ENCODE peak calls at places on chromosomes 5 and 9, in seven cellular contexts. One of them, this sample, is unnamed.
A peak's percentile ranks its signal among the peaks of the same experiment; 100 is the strongest.

GRCh38 chr5:7851617-7852289 is 820 bp upstream of the CFAP90 start:
- ATAC-seq in right cardiac atrium: no peak
- ATAC-seq in HCT116: no peak
- ATAC-seq in CD4-positive, CD25-positive, alpha-beta regulatory T cell: no peak
- ATAC-seq in heart right ventricle: no peak
- ATAC-seq in GM12878: no peak
- ATAC-seq in Panc1: peak; percentile 28
- ATAC-seq in this sample: no peak

GRCh38 chr5:140084466-140084865 is 29.4 kb upstream of the PURA start:
- ATAC-seq in right cardiac atrium: peak; percentile 64
- ATAC-seq in HCT116: no peak
- ATAC-seq in CD4-positive, CD25-positive, alpha-beta regulatory T cell: no peak
- ATAC-seq in heart right ventricle: peak; percentile 33
- ATAC-seq in GM12878: peak; percentile 19
- ATAC-seq in Panc1: no peak
- ATAC-seq in this sample: peak; percentile 46

GRCh38 chr5:16492398-16493175 is 27.0 kb upstream of the ZNF622 start:
- ATAC-seq in right cardiac atrium: peak; percentile 74
- ATAC-seq in HCT116: no peak
- ATAC-seq in CD4-positive, CD25-positive, alpha-beta regulatory T cell: no peak
- ATAC-seq in heart right ventricle: peak; percentile 66
- ATAC-seq in GM12878: no peak
- ATAC-seq in Panc1: peak; percentile 41
- ATAC-seq in this sample: peak; percentile 77

GRCh38 chr5:81393783-81394718 is at the start of gene ACOT12:
- ATAC-seq in right cardiac atrium: peak; percentile 35
- ATAC-seq in HCT116: no peak
- ATAC-seq in CD4-positive, CD25-positive, alpha-beta regulatory T cell: no peak
- ATAC-seq in heart right ventricle: peak; percentile 33
- ATAC-seq in GM12878: peak; percentile 19
- ATAC-seq in Panc1: peak; percentile 74
- ATAC-seq in this sample: peak; percentile 54

GRCh38 chr5:57889558-57889957 is 406.9 kb upstream of the ACTBL2 start:
- ATAC-seq in right cardiac atrium: peak; percentile 81
- ATAC-seq in HCT116: peak; percentile 85
- ATAC-seq in CD4-positive, CD25-positive, alpha-beta regulatory T cell: no peak
- ATAC-seq in heart right ventricle: peak; percentile 78
- ATAC-seq in GM12878: no peak
- ATAC-seq in Panc1: peak; percentile 93
- ATAC-seq in this sample: no peak

GRCh38 chr5:74143724-74144330 is 496.7 kb downstream of the ENC1 start:
- ATAC-seq in right cardiac atrium: no peak
- ATAC-seq in HCT116: no peak
- ATAC-seq in CD4-positive, CD25-positive, alpha-beta regulatory T cell: no peak
- ATAC-seq in heart right ventricle: no peak
- ATAC-seq in GM12878: no peak
- ATAC-seq in Panc1: no peak
- ATAC-seq in this sample: no peak

GRCh38 chr5:154884424-154884823 is 26.0 kb downstream of the CNOT8 start:
- ATAC-seq in right cardiac atrium: no peak
- ATAC-seq in HCT116: no peak
- ATAC-seq in CD4-positive, CD25-positive, alpha-beta regulatory T cell: no peak
- ATAC-seq in heart right ventricle: no peak
- ATAC-seq in GM12878: no peak
- ATAC-seq in Panc1: no peak
- ATAC-seq in this sample: no peak

GRCh38 chr9:121671612-121672155 is 20.2 kb downstream of the DAB2IP start:
- ATAC-seq in right cardiac atrium: peak; percentile 62
- ATAC-seq in HCT116: no peak
- ATAC-seq in CD4-positive, CD25-positive, alpha-beta regulatory T cell: no peak
- ATAC-seq in heart right ventricle: no peak
- ATAC-seq in GM12878: no peak
- ATAC-seq in Panc1: no peak
- ATAC-seq in this sample: peak; percentile 79

GRCh38 chr5:22892441-22892840 is 39.3 kb upstream of the CDH12 start:
- ATAC-seq in right cardiac atrium: no peak
- ATAC-seq in HCT116: no peak
- ATAC-seq in CD4-positive, CD25-positive, alpha-beta regulatory T cell: no peak
- ATAC-seq in heart right ventricle: no peak
- ATAC-seq in GM12878: no peak
- ATAC-seq in Panc1: no peak
- ATAC-seq in this sample: no peak

GRCh38 chr5:166909040-166909439 is 1382.4 kb upstream of the WWC1 start:
- ATAC-seq in right cardiac atrium: no peak
- ATAC-seq in HCT116: no peak
- ATAC-seq in CD4-positive, CD25-positive, alpha-beta regulatory T cell: no peak
- ATAC-seq in heart right ventricle: no peak
- ATAC-seq in GM12878: no peak
- ATAC-seq in Panc1: no peak
- ATAC-seq in this sample: no peak

GRCh38 chr5:149063017-149063687 is at the start of gene SH3TC2:
- ATAC-seq in right cardiac atrium: peak; percentile 91
- ATAC-seq in HCT116: peak; percentile 88
- ATAC-seq in CD4-positive, CD25-positive, alpha-beta regulatory T cell: no peak
- ATAC-seq in heart right ventricle: peak; percentile 77
- ATAC-seq in GM12878: no peak
- ATAC-seq in Panc1: peak; percentile 80
- ATAC-seq in this sample: peak; percentile 54

DNA sequence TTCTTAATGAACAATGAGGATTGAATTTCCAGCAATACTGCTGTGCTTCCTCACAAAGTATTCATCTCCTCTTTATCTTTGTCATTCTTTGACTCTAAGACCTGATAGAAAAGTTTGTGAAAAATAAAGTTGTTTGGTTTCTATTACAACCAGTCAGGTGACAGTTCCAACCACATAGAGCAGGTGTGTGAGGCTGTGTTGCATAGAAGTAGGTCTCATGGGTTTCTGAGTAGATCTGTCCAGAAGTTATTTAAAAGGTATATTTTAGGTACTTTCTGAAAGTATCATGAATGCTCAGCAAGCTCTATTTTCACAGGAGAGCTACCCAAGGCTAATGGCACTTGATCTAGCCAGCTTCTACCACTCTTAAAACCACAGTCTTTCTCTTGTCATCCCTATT is 637.0 kb downstream of the DNAH5 start:
- ATAC-seq in right cardiac atrium: no peak
- ATAC-seq in HCT116: no peak
- ATAC-seq in CD4-positive, CD25-positive, alpha-beta regulatory T cell: no peak
- ATAC-seq in heart right ventricle: no peak
- ATAC-seq in GM12878: no peak
- ATAC-seq in Panc1: no peak
- ATAC-seq in this sample: no peak
- H3K9me3 ChIP-seq in right cardiac atrium: no peaks in the 10 kb centered on the region
- H3K9me3 ChIP-seq in HCT116: peaks cover 22% of the 10 kb centered on the region
- H3K9me3 ChIP-seq in CD4-positive, CD25-positive, alpha-beta regulatory T cell: no peaks in the 10 kb centered on the region
- H3K9me3 ChIP-seq in heart right ventricle: no peaks in the 10 kb centered on the region
- H3K9me3 ChIP-seq in GM12878: no peaks in the 10 kb centered on the region
- H3K9me3 ChIP-seq in Panc1: no peaks in the 10 kb centered on the region
- H3K9me3 ChIP-seq in this sample: no peaks in the 10 kb centered on the region

GRCh38 chr5:134438268-134438622 is 26.6 kb upstream of the CDKN2AIPNL start:
- ATAC-seq in right cardiac atrium: no peak
- ATAC-seq in HCT116: no peak
- ATAC-seq in CD4-positive, CD25-positive, alpha-beta regulatory T cell: no peak
- ATAC-seq in heart right ventricle: no peak
- ATAC-seq in GM12878: no peak
- ATAC-seq in Panc1: no peak
- ATAC-seq in this sample: no peak
- H3K4me1 ChIP-seq in right cardiac atrium: peaks cover 19% of the 10 kb centered on the region
- H3K4me1 ChIP-seq in HCT116: peaks cover 5% of the 10 kb centered on the region
- H3K4me1 ChIP-seq in CD4-positive, CD25-positive, alpha-beta regulatory T cell: peaks cover 15% of the 10 kb centered on the region
- H3K4me1 ChIP-seq in heart right ventricle: peaks cover 38% of the 10 kb centered on the region
- H3K4me1 ChIP-seq in GM12878: peaks cover 14% of the 10 kb centered on the region
- H3K4me1 ChIP-seq in Panc1: peaks cover 25% of the 10 kb centered on the region
- H3K4me1 ChIP-seq in this sample: peaks cover 8% of the 10 kb centered on the region

DNA sequence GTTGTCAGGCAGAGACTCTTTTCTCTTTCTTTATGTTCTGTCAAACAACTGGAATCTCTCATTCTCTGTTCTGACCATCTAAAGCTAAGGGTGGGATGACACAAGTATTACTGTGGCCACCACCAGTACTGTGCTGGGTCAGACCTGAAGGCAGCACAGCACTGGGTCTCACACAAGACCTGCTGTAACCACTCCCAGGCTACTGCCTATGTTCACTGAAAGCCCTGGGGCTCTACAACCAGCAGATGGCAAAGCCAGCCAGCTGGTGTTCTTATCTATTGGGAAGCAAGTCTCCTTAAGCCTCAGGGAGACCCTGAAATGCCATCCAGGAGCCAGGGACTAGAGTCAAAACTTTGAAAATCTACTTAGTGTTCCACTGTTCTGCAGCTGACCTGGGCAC is 189.5 kb downstream of the SLCO4C1 start:
- ATAC-seq in right cardiac atrium: no peak
- ATAC-seq in HCT116: no peak
- ATAC-seq in CD4-positive, CD25-positive, alpha-beta regulatory T cell: no peak
- ATAC-seq in heart right ventricle: no peak
- ATAC-seq in GM12878: no peak
- ATAC-seq in Panc1: no peak
- ATAC-seq in this sample: no peak
- H3K9me3 ChIP-seq in right cardiac atrium: no peaks in the 10 kb centered on the region
- H3K9me3 ChIP-seq in HCT116: no peaks in the 10 kb centered on the region
- H3K9me3 ChIP-seq in CD4-positive, CD25-positive, alpha-beta regulatory T cell: no peaks in the 10 kb centered on the region
- H3K9me3 ChIP-seq in heart right ventricle: no peaks in the 10 kb centered on the region
- H3K9me3 ChIP-seq in GM12878: no peaks in the 10 kb centered on the region
- H3K9me3 ChIP-seq in Panc1: no peaks in the 10 kb centered on the region
- H3K9me3 ChIP-seq in this sample: no peaks in the 10 kb centered on the region

GRCh38 chr5:34626751-34627150 is 29.4 kb upstream of the RAI14 start:
- ATAC-seq in right cardiac atrium: no peak
- ATAC-seq in HCT116: no peak
- ATAC-seq in CD4-positive, CD25-positive, alpha-beta regulatory T cell: no peak
- ATAC-seq in heart right ventricle: no peak
- ATAC-seq in GM12878: no peak
- ATAC-seq in Panc1: no peak
- ATAC-seq in this sample: no peak

GRCh38 chr5:34625246-34625645 is 30.9 kb upstream of the RAI14 start:
- ATAC-seq in right cardiac atrium: no peak
- ATAC-seq in HCT116: no peak
- ATAC-seq in CD4-positive, CD25-positive, alpha-beta regulatory T cell: no peak
- ATAC-seq in heart right ventricle: no peak
- ATAC-seq in GM12878: no peak
- ATAC-seq in Panc1: no peak
- ATAC-seq in this sample: no peak

GRCh38 chr5:34626036-34626435 is 30.1 kb upstream of the RAI14 start:
- ATAC-seq in right cardiac atrium: no peak
- ATAC-seq in HCT116: no peak
- ATAC-seq in CD4-positive, CD25-positive, alpha-beta regulatory T cell: no peak
- ATAC-seq in heart right ventricle: no peak
- ATAC-seq in GM12878: no peak
- ATAC-seq in Panc1: no peak
- ATAC-seq in this sample: no peak

GRCh38 chr5:34628373-34628772 is 27.8 kb upstream of the RAI14 start:
- ATAC-seq in right cardiac atrium: no peak
- ATAC-seq in HCT116: no peak
- ATAC-seq in CD4-positive, CD25-positive, alpha-beta regulatory T cell: no peak
- ATAC-seq in heart right ventricle: no peak
- ATAC-seq in GM12878: no peak
- ATAC-seq in Panc1: no peak
- ATAC-seq in this sample: no peak

GRCh38 chr5:34627794-34628193 is 28.3 kb upstream of the RAI14 start:
- ATAC-seq in right cardiac atrium: no peak
- ATAC-seq in HCT116: no peak
- ATAC-seq in CD4-positive, CD25-positive, alpha-beta regulatory T cell: no peak
- ATAC-seq in heart right ventricle: no peak
- ATAC-seq in GM12878: no peak
- ATAC-seq in Panc1: no peak
- ATAC-seq in this sample: no peak
- H3K4me1 ChIP-seq in right cardiac atrium: no peaks in the 10 kb centered on the region
- H3K4me1 ChIP-seq in HCT116: no peaks in the 10 kb centered on the region
- H3K4me1 ChIP-seq in CD4-positive, CD25-positive, alpha-beta regulatory T cell: no peaks in the 10 kb centered on the region
- H3K4me1 ChIP-seq in heart right ventricle: no peaks in the 10 kb centered on the region
- H3K4me1 ChIP-seq in GM12878: no peaks in the 10 kb centered on the region
- H3K4me1 ChIP-seq in Panc1: no peaks in the 10 kb centered on the region
- H3K4me1 ChIP-seq in this sample: no peaks in the 10 kb centered on the region

GRCh38 chr9:3787628-3788027 is 261.8 kb upstream of the RFX3 start:
- ATAC-seq in right cardiac atrium: no peak
- ATAC-seq in HCT116: no peak
- ATAC-seq in CD4-positive, CD25-positive, alpha-beta regulatory T cell: no peak
- ATAC-seq in heart right ventricle: no peak
- ATAC-seq in GM12878: no peak
- ATAC-seq in Panc1: no peak
- ATAC-seq in this sample: no peak
- H3K9me3 ChIP-seq in right cardiac atrium: peaks cover 3% of the 10 kb centered on the region
- H3K9me3 ChIP-seq in HCT116: peaks cover 4% of the 10 kb centered on the region
- H3K9me3 ChIP-seq in CD4-positive, CD25-positive, alpha-beta regulatory T cell: no peaks in the 10 kb centered on the region
- H3K9me3 ChIP-seq in heart right ventricle: no peaks in the 10 kb centered on the region
- H3K9me3 ChIP-seq in GM12878: no peaks in the 10 kb centered on the region
- H3K9me3 ChIP-seq in Panc1: no peaks in the 10 kb centered on the region
- H3K9me3 ChIP-seq in this sample: peaks cover 16% of the 10 kb centered on the region

This sample was measured in gastroesophageal sphincter.